ENCODE peak calls at places on chromosomes 6 and 20, in ten cellular contexts. H, J, U, L, B, G, A, W, P and Y are unnamed samples.

GRCh38 chr6:33656844-33657243 is 35.7 kb downstream of the ITPR3 start:
- DNase-seq in H (no peak), J (no peak), U (no peak), L (no peak), B (no peak), G (no peak), A (no peak), W (no peak), P (no peak), Y (no peak)

GRCh38 chr6:67759001-67759400 is 876.1 kb upstream of the ADGRB3 start:
- DNase-seq in H (no peak), J (no peak), U (no peak), L (no peak), B (no peak), G (no peak), A (no peak), W (no peak), P (no peak), Y (no peak)

GRCh38 chr6:27129095-27129815 is 118.2 kb upstream of the PRSS16 start:
- DNase-seq in H (no peak), J (no peak), U (no peak), L (no peak), B (no peak), G (no peak), A (no peak), W (no peak), P (no peak), Y (no peak)

GRCh38 chr6:135419162-135419561 is 78.4 kb downstream of the AHI1 start:
- DNase-seq in H (no peak), J (peak; percentile 2), U (no peak), L (no peak), B (no peak), G (no peak), A (no peak), W (no peak), P (no peak), Y (no peak)

GRCh38 chr6:75412937-75413662 is 80.5 kb downstream of the FILIP1 start:
- DNase-seq in H (no peak), J (no peak), U (no peak), L (no peak), B (no peak), G (no peak), A (no peak), W (no peak), P (no peak), Y (no peak)

GRCh38 chr20:38485041-38485440 is 12.4 kb downstream of the RALGAPB start:
- DNase-seq in H (no peak), J (no peak), U (no peak), L (no peak), B (no peak), G (no peak), A (no peak), W (no peak), P (no peak), Y (no peak)

GRCh38 chr6:41689171-41690008 is 46.0 kb downstream of the TFEB start:
- DNase-seq in H (no peak), J (peak; percentile 62), U (no peak), L (no peak), B (no peak), G (no peak), A (peak; percentile 41), W (peak; percentile 43), P (no peak), Y (no peak)

GRCh38 chr20:11753155-11753554 is 164.5 kb upstream of the BTBD3 start:
- DNase-seq in H (no peak), J (no peak), U (no peak), L (no peak), B (no peak), G (no peak), A (no peak), W (no peak), P (no peak), Y (no peak)

GRCh38 chr20:40945754-40946451 is 82.7 kb upstream of the TOP1 start:
- DNase-seq in H (no peak), J (peak; percentile 75), U (peak; percentile 64), L (peak; percentile 57), B (peak; percentile 37), G (peak; percentile 62), A (peak; percentile 60), W (no peak), P (peak; percentile 46), Y (peak; percentile 76)

GRCh38 chr6:56511591-56511990 is 131.1 kb downstream of the DST start:
- DNase-seq in H (no peak), J (no peak), U (no peak), L (no peak), B (no peak), G (no peak), A (no peak), W (no peak), P (no peak), Y (no peak)

GRCh38 chr6:118558811-118559217 is 10.7 kb downstream of the PLN start:
- DNase-seq in H (no peak), J (no peak), U (no peak), L (no peak), B (no peak), G (no peak), A (no peak), W (no peak), P (no peak), Y (no peak)

GRCh38 chr6:31727034-31727716 is 1.9 kb downstream of the DDAH2 start:
- DNase-seq in H (no peak), J (no peak), U (peak; percentile 84), L (peak; percentile 87), B (no peak), G (no peak), A (peak; percentile 73), W (peak; percentile 65), P (no peak), Y (no peak)

GRCh38 chr20:50188879-50189680 is 1.6 kb upstream of the CEBPB start:
- DNase-seq in H (no peak), J (no peak), U (no peak), L (no peak), B (no peak), G (no peak), A (no peak), W (no peak), P (no peak), Y (no peak)

GRCh38 chr6:16698163-16698533 is 63.1 kb downstream of the ATXN1 start:
- DNase-seq in H (no peak), J (no peak), U (no peak), L (no peak), B (no peak), G (no peak), A (no peak), W (no peak), P (no peak), Y (no peak)

GRCh38 chr20:31835554-31835953 is 9.8 kb downstream of the FOXS1 start:
- DNase-seq in H (no peak), J (no peak), U (no peak), L (no peak), B (no peak), G (no peak), A (no peak), W (no peak), P (no peak), Y (no peak)

GRCh38 chr6:82397962-82398692 is 34.5 kb downstream of the TPBG start:
- DNase-seq in H (no peak), J (peak; percentile 41), U (no peak), L (no peak), B (no peak), G (no peak), A (no peak), W (no peak), P (no peak), Y (no peak)

GRCh38 chr6:145028144-145028818 is 707.0 kb downstream of the EPM2A start:
- DNase-seq in H (no peak), J (peak; percentile 55), U (peak; percentile 45), L (peak; percentile 31), B (no peak), G (no peak), A (no peak), W (no peak), P (no peak), Y (peak; percentile 52)

GRCh38 chr20:24669701-24670100 is 200.3 kb downstream of the SYNDIG1 start:
- DNase-seq in H (no peak), J (no peak), U (no peak), L (no peak), B (no peak), G (no peak), A (peak; percentile 36), W (peak; percentile 29), P (no peak), Y (no peak)

GRCh38 chr20:51128198-51128597 is 105.3 kb upstream of the KCNG1 start:
- DNase-seq in H (peak; percentile 61), J (peak; percentile 81), U (peak; percentile 38), L (no peak), B (no peak), G (no peak), A (no peak), W (no peak), P (no peak), Y (no peak)

GRCh38 chr20:47003223-47003622 is 108.6 kb downstream of the EYA2 start:
- DNase-seq in H (no peak), J (no peak), U (no peak), L (no peak), B (no peak), G (no peak), A (no peak), W (no peak), P (no peak), Y (no peak)